ENCODE peak calls at places on chromosomes 7 and 10, in nine cellular contexts. X, Z, E, Q, P, J, U, T and L are unnamed samples.

GRCh38 chr7:35371221-35371620 is 117.3 kb upstream of the TBX20 start:
- DNase-seq in U (no peak), J (no peak), P (no peak), T (no peak), E (no peak), Q (no peak), X (no peak), Z (no peak), L (no peak)

GRCh38 chr10:90743291-90743690 is 114.5 kb downstream of the HTR7 start:
- DNase-seq in J (no peak), E (no peak), X (no peak), P (no peak), U (no peak), Z (no peak), Q (no peak), T (no peak), L (no peak)

GRCh38 chr7:128215281-128215680 is 25.8 kb upstream of the LEP start:
- DNase-seq in U (no peak), P (no peak), J (no peak), Q (no peak), Z (no peak), E (no peak), T (no peak), X (no peak), L (no peak)

GRCh38 chr7:2709553-2710165 is 21.7 kb downstream of the AMZ1 start:
- DNase-seq in J (peak), Q (no peak), X (peak), U (peak), E (peak), Z (peak), P (peak), T (peak), L (no peak)

GRCh38 chr7:138608292-138608691 is 92.9 kb downstream of the SVOPL start:
- DNase-seq in T (no peak), J (no peak), Q (no peak), P (no peak), Z (no peak), E (no peak), X (no peak), U (no peak), L (no peak)

GRCh38 chr10:121611431-121612159 is 13.4 kb upstream of the FGFR2 start:
- DNase-seq in Z (no peak), E (no peak), X (no peak), Q (no peak), T (no peak), P (no peak), U (no peak), J (no peak), L (peak)

GRCh38 chr7:83936056-83936703 is 258.4 kb downstream of the SEMA3A start:
- DNase-seq in X (peak), Z (peak), E (peak), T (peak), P (peak), Q (no peak), U (no peak), J (peak), L (peak)

GRCh38 chr7:67462781-67463191 is 466.2 kb downstream of the TYW1 start:
- DNase-seq in T (no peak), Z (no peak), Q (no peak), U (peak), P (no peak), X (peak), J (peak), E (no peak), L (peak)

GRCh38 chr10:130543787-130544186 is 407.6 kb downstream of the GLRX3 start:
- DNase-seq in U (no peak), Z (no peak), E (no peak), T (no peak), X (no peak), Q (no peak), P (no peak), J (no peak), L (no peak)

GRCh38 chr10:480928-481551 is 208.4 kb downstream of the DIP2C start:
- DNase-seq in E (no peak), U (no peak), Q (no peak), X (no peak), T (no peak), Z (peak), P (no peak), J (no peak), L (no peak)

GRCh38 chr7:54843961-54844360 is 85.0 kb upstream of the SEC61G start:
- DNase-seq in E (no peak), X (no peak), U (no peak), P (no peak), T (no peak), Z (no peak), J (no peak), Q (no peak), L (no peak)

GRCh38 chr10:29784175-29784773 is 149.5 kb upstream of the SVIL start:
- DNase-seq in E (peak), X (peak), T (no peak), U (peak), Q (peak), P (peak), Z (no peak), J (peak), L (peak)

GRCh38 chr10:3684891-3685290 is 100.1 kb downstream of the KLF6 start:
- DNase-seq in E (no peak), J (no peak), P (no peak), X (no peak), Z (no peak), Q (no peak), T (no peak), U (no peak), L (no peak)

GRCh38 chr10:3000063-3000462 is 67.3 kb upstream of the PFKP start:
- DNase-seq in X (no peak), E (no peak), Q (no peak), P (no peak), T (no peak), U (no peak), J (no peak), Z (no peak), L (no peak)

GRCh38 chr7:126493801-126494200 is 758.9 kb downstream of the GRM8 start:
- DNase-seq in T (no peak), J (no peak), E (no peak), Q (no peak), P (no peak), Z (no peak), U (no peak), X (no peak), L (no peak)

GRCh38 chr7:66344166-66344565 is 139.0 kb downstream of the TPST1 start:
- DNase-seq in P (peak), T (no peak), Q (no peak), J (no peak), U (no peak), Z (no peak), E (no peak), X (no peak), L (no peak)

GRCh38 chr7:39186131-39186530 is 208.4 kb downstream of the POU6F2 start:
- DNase-seq in P (no peak), Z (no peak), T (no peak), E (no peak), U (no peak), J (no peak), Q (no peak), X (no peak), L (no peak)

GRCh38 chr7:137878333-137878961 is 31.7 kb upstream of the DGKI start:
- DNase-seq in P (no peak), J (peak), E (no peak), X (peak), U (no peak), T (no peak), Q (peak), Z (no peak), L (peak)

GRCh38 chr10:60570272-60570865 is 180.7 kb upstream of the ANK3 start:
- DNase-seq in P (no peak), J (no peak), U (no peak), X (no peak), Z (no peak), T (no peak), E (no peak), Q (no peak), L (no peak)

GRCh38 chr10:126104767-126105166 is 208.4 kb downstream of the FANK1 start:
- DNase-seq in Q (no peak), Z (no peak), E (no peak), X (no peak), U (peak), J (peak), T (no peak), P (no peak), L (no peak)

GRCh38 chr10:101031128-101031795 is at the start of the genes PDZD7 and SFXN3:
- DNase-seq in E (peak), Q (peak), T (peak), J (peak), X (peak), Z (peak), U (peak), P (peak), L (peak)

GRCh38 chr10:101032637-101033201 is 1.7 kb downstream of the SFXN3 start:
- DNase-seq in J (peak), T (no peak), U (peak), Q (no peak), E (peak), X (no peak), Z (no peak), P (peak), L (peak)

GRCh38 chr10:101030492-101031127 is 319 bp downstream of the PDZD7 start:
- DNase-seq in E (no peak), Q (no peak), P (no peak), X (no peak), U (no peak), J (no peak), T (no peak), Z (no peak), L (no peak)

GRCh38 chr10:101029520-101030309 is 1.2 kb downstream of the PDZD7 start:
- DNase-seq in X (no peak), J (no peak), U (peak), Z (no peak), Q (no peak), E (no peak), T (peak), P (no peak), L (no peak)

DNA sequence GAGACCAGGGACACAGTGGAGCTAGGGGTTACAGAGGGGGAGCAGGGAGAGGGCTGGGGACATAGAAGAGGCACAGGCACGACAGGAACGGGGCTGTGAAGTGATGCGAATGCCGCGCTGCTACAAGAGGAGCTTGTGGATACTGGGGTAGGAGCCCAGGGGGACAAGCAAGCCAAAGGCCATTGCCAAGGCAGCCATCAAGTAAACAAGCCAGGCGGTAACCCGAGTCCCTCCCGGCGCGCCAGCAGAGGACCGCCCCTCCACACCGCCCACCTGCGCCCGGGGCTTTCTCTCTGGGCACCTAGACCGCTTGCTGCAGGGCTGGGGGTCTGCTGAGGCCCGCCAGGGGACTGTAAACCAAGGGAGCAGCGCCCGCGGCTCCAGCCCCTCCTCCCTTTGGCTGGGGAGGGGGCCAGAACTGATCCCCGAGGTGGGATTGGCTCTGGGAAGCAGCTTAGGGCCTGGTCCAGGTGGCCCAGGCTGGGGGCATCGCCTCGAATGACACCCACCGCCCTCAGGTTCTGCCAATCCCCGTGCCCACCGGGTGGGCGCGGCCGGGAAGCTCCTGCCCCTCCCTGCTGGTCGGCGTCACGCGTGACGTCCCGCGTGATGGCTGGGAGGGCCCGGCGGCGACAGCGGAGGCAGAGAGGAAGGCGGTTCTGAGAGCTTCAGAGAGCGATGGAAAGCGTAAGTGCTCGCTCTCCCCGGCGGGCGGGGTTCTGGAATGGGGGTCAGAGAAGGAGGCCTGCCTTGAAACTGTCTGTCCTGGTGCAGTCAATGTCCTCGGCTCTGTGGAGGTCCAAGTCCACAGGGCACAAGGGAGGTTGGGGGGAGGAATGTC is 982 bp downstream of the SFXN3 start:
- DNase-seq in P (peak), X (peak), T (no peak), U (peak), Q (peak), J (peak), Z (peak), E (peak), L (peak)
- TF ChIP-seq POLR2A in P (no peak), X (peak), T (no peak), U (peak), Q (no peak), J (peak), Z (no peak), E (peak), L (peak)

GRCh38 chr7:135322571-135323340 is 89.1 kb downstream of the STRA8 start:
- DNase-seq in J (no peak), T (no peak), Q (no peak), P (no peak), X (no peak), U (no peak), E (no peak), Z (no peak), L (no peak)
- TF ChIP-seq EP300 in J (no peak), T (no peak), Q (no peak), P (no peak), X (no peak), U (no peak), E (no peak), Z (no peak), L (no peak)

GRCh38 chr7:69597278-69598076 is 798 bp upstream of the AUTS2 start:
- DNase-seq in U (no peak), P (no peak), J (peak), E (peak), Q (peak), Z (peak), T (no peak), X (no peak), L (peak)
- TF ChIP-seq POLR2A in U (no peak), P (no peak), J (no peak), E (peak), Q (no peak), Z (no peak), T (no peak), X (no peak), L (no peak)

GRCh38 chr10:5529702-5530411 is 5.1 kb downstream of the CALML3 start:
- DNase-seq in J (no peak), Q (no peak), T (no peak), Z (no peak), X (peak), P (no peak), E (no peak), U (no peak), L (peak)
- TF ChIP-seq EP300 in J (no peak), Q (no peak), T (no peak), Z (no peak), X (no peak), P (no peak), E (no peak), U (no peak), L (no peak)

GRCh38 chr10:23558361-23558799 is 119.5 kb downstream of the OTUD1 start:
- DNase-seq in Q (no peak), E (no peak), Z (no peak), X (no peak), T (no peak), P (no peak), U (no peak), J (no peak), L (no peak)
- TF ChIP-seq POLR2A in Q (no peak), E (no peak), Z (no peak), X (no peak), T (no peak), P (no peak), U (no peak), J (no peak), L (no peak)

DNA sequence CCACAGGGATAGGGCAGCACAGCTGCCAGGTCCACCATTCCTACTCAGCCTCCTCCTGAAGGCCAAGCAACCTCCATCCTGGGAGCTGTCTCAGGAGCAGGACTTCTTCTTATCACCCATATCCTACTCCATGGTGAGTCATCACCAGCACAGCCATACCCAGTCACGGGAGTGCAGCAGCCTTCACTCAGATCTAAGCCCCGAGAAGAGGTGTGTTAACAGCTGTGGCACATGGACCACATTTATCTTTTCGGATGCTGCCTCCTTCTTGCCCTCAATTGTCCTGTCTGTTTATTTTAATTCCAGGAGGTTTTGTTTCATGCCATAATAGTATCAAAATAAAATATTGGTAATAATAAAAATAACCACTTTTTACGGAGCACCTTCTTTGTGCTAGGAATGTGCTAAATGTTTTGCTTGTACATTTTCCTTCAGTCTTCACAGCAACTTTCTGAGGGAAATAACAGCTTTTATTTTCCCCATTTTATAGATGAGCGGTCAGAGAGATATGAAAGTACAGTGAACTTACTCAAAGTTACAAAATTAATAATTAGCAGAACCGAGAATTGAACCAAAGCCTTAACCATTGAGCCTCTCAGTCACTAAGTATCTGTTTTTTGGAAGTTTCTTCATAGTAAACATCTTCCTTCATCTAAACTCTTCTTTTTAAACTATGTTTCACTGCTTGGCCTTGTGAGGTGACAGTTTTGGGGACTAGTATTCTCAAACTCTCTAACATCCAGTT is 2.5 kb upstream of the KEL start:
- DNase-seq in T (peak), U (no peak), P (no peak), Z (no peak), Q (no peak), E (no peak), X (no peak), J (no peak), L (no peak)
- TF ChIP-seq EP300 in T (peak), U (no peak), P (no peak), Z (no peak), Q (no peak), E (no peak), X (no peak), J (no peak), L (no peak)

GRCh38 chr10:67839957-67840356 is 2.0 kb upstream of the DNAJC12 start:
- DNase-seq in U (no peak), P (no peak), X (no peak), J (no peak), T (no peak), Z (no peak), E (no peak), Q (no peak), L (no peak)

GRCh38 chr10:67836491-67836890 is 1.5 kb downstream of the DNAJC12 start:
- DNase-seq in U (no peak), E (no peak), Q (no peak), P (no peak), X (no peak), Z (no peak), T (no peak), J (no peak), L (no peak)

GRCh38 chr10:67836972-67837371 is 1.0 kb downstream of the DNAJC12 start:
- DNase-seq in P (no peak), E (no peak), Z (no peak), J (no peak), X (no peak), T (no peak), Q (no peak), U (no peak), L (no peak)

GRCh38 chr10:67834375-67834774 is 3.6 kb downstream of the DNAJC12 start:
- DNase-seq in Z (no peak), X (no peak), T (no peak), Q (no peak), E (no peak), P (no peak), J (no peak), U (no peak), L (no peak)

GRCh38 chr10:67837519-67838314 is at the start of gene DNAJC12:
- DNase-seq in Z (no peak), Q (no peak), J (no peak), P (peak), U (no peak), X (no peak), E (peak), T (peak), L (no peak)
- TF ChIP-seq POLR2A in Z (no peak), Q (no peak), J (no peak), P (peak), U (peak), X (no peak), E (no peak), T (peak), L (no peak)

GRCh38 chr7:113076703-113077102 is 9.9 kb downstream of the GPR85 start:
- DNase-seq in E (no peak), Z (no peak), X (no peak), J (no peak), U (no peak), P (no peak), T (no peak), Q (no peak), L (no peak)

GRCh38 chr7:113071465-113071864 is 15.2 kb downstream of the GPR85 start:
- DNase-seq in Z (no peak), P (no peak), U (no peak), Q (no peak), J (peak), T (no peak), E (no peak), X (peak), L (no peak)
- TF ChIP-seq EP300 in Z (no peak), P (no peak), U (no peak), Q (no peak), J (no peak), T (no peak), E (no peak), X (no peak), L (no peak)